ENCODE peak calls at places on chromosomes 1 and 21, in six cellular contexts. D is mesendoderm, I is breast epithelium, J is heart right ventricle, M is brain microvascular endothelial cell, G is neuronal stem cell. R is an unnamed sample.

GRCh38 chr1:210730023-210730422 is 401.3 kb downstream of the HHAT start:
- DNase-seq in I (no peak), M (no peak), D (no peak), G (no peak), J (no peak), R (no peak)

GRCh38 chr1:38699330-38700076 is 160.1 kb downstream of the RRAGC start:
- DNase-seq in I (no peak), J (no peak), M (no peak), D (no peak), G (no peak), R (no peak)

GRCh38 chr1:10814954-10815862 is 18.8 kb upstream of the CASZ1 start:
- DNase-seq in D (no peak), J (no peak), M (no peak), G (no peak), I (no peak), R (no peak)

GRCh38 chr1:234281826-234282489 is 91.3 kb upstream of the COA6 start:
- DNase-seq in J (no peak), M (no peak), I (no peak), D (peak), G (peak), R (peak)

GRCh38 chr1:156245451-156246232 is 2.2 kb downstream of the PAQR6 start:
- DNase-seq in M (no peak), I (no peak), D (no peak), G (no peak), J (no peak), R (peak)

GRCh38 chr1:171188388-171189266 is 3.5 kb downstream of the FMO2 start:
- DNase-seq in M (peak), J (no peak), G (peak), I (peak), D (peak), R (peak)

GRCh38 chr1:34924759-34925555 is 4.5 kb downstream of the DLGAP3 start:
- DNase-seq in D (peak), G (peak), J (peak), I (peak), M (peak), R (peak)

GRCh38 chr1:39360726-39361125 is 130.7 kb upstream of the BMP8A start:
- DNase-seq in G (no peak), D (no peak), M (no peak), I (no peak), J (no peak), R (peak)

GRCh38 chr1:7704214-7705047 is 66.7 kb upstream of the VAMP3 start:
- DNase-seq in M (peak), D (peak), I (peak), J (peak), G (peak), R (peak)

GRCh38 chr1:241605146-241605805 is 34.9 kb downstream of the CHML start:
- DNase-seq in M (no peak), D (peak), G (no peak), I (no peak), J (no peak), R (no peak)

GRCh38 chr21:35400233-35400939 is 351.3 kb upstream of the RUNX1 start:
- DNase-seq in G (peak), I (peak), J (no peak), D (peak), M (peak), R (peak)

GRCh38 chr1:75134939-75135828 is 996 bp downstream of the LHX8 start:
- DNase-seq in J (no peak), M (no peak), I (no peak), G (peak), D (peak), R (peak)

GRCh38 chr1:188355082-188355481 is 1526.3 kb downstream of the PLA2G4A start:
- DNase-seq in I (no peak), M (no peak), J (no peak), G (no peak), D (no peak), R (no peak)

GRCh38 chr1:12052997-12053686 is 10.0 kb upstream of the TNFRSF8 start:
- DNase-seq in M (no peak), G (no peak), J (peak), D (no peak), I (peak), R (no peak)

GRCh38 chr1:182147136-182147815 is 85.8 kb upstream of the ZNF648 start:
- DNase-seq in J (no peak), M (no peak), I (no peak), G (no peak), D (no peak), R (peak)

GRCh38 chr1:19547814-19548213 is 62.5 kb upstream of the CAPZB start:
- DNase-seq in G (no peak), J (no peak), D (no peak), I (no peak), M (no peak), R (no peak)

GRCh38 chr1:239841635-239842034 is 250.0 kb upstream of the FMN2 start:
- DNase-seq in D (no peak), M (no peak), G (no peak), I (no peak), J (no peak), R (no peak)

GRCh38 chr1:202106340-202107284 is 16.1 kb upstream of the GPR37L1 start:
- DNase-seq in M (no peak), I (no peak), J (no peak), D (no peak), G (no peak), R (peak)

DNA sequence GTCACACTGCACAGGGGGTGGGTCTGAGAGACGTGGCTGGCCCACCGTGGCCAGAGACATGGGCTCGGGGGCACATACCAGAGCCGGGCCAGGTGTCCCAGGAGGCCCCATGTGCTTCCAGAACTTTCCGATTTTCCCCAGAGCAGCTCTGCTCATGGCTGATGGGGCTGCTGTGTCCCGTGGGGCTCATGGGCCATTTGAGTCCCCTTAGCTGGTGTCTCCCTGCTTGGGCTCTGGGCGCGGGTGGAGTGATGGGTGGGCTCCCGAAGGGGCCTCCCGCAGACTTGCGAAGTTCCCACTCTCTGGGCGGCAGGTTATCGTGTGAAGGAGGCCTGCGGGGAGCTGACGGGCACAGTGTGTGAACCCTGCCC is 1.8 kb downstream of the TNFRSF14 start:
- DNase-seq in M (no peak), I (no peak), G (no peak), J (no peak), D (no peak), R (no peak)
- H3K27ac ChIP-seq in M (no peak), I (no peak), G (no peak), J (no peak), D (no peak), R (no peak)

DNA sequence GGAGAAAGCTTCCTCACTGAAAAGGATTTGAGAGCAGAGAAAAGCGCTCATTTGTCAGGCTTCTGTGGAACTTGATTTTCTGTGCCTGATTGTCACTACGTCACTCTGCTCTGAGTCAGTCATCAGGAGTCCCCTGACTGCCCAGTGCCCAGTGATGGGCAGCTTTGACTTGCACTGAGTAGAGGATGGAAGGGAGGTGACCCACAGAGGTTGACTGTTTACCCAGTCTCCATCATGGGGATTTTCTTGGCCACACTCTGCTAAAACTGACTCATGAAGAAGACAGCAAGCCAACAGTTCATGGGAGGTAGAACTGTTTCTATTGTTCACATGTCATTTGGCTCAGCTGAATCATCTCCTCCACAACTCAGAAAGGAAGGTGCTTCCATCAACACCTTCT is 82.1 kb upstream of the DUSP10 start:
- DNase-seq in G (no peak), M (peak), J (no peak), D (no peak), I (no peak), R (peak)
- H3K27ac ChIP-seq in G (no peak), M (no peak), J (no peak), D (no peak), I (no peak), R (peak)

DNA sequence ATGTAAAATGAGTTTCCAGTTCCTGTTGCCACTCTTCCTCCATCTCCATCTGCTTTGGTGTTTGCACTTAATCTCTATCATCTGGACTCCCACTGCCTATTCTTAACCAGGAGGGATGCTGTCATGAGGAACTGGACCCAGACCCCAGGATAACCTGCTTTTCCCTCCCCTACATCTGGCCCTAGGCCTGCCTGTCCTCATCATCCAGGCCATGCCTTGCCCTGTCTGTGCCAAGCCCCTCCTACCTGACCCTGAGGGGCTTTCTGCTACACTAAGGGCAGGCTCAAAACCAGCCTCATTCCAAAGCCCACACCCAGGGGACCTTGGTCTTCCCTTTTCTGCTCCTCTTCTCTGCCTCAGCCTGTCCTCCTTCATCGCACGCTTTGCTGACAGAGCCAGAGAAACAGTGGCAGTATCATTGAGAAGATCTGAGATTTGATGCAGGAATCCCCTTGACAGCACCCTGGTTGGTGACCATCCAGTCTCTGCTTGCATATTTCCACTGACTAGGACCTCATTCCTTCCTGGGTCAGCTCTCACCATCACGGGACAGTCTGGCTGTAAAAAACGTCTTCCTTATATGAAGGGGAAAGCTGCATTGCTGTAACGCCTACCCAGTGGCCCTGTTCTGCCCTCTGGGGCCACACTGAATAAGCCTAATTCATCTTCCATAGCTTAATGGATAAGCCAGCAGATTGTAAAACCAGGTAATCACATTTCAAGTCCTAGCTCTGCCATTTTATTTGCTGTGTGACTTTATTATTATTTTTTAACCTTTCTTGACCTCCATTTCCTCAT is 38.8 kb downstream of the PLXNA2 start:
- DNase-seq in I (no peak), M (no peak), J (no peak), D (no peak), G (no peak), R (no peak)
- H3K27ac ChIP-seq in I (no peak), M (peak), J (peak), D (no peak), G (no peak), R (no peak)

GRCh38 chr1:179016694-179017382 is 8.9 kb upstream of the FAM20B start:
- DNase-seq in J (peak), D (no peak), M (peak), I (peak), G (no peak), R (peak)
- H3K27ac ChIP-seq in J (peak), D (no peak), M (no peak), I (peak), G (no peak), R (peak)

GRCh38 chr21:26846036-26846931 is 1.1 kb upstream of the ADAMTS1 start:
- DNase-seq in D (peak), M (peak), G (peak), J (peak), I (peak), R (peak)
- H3K27ac ChIP-seq in D (peak), M (peak), G (peak), J (peak), I (peak), R (peak)

DNA sequence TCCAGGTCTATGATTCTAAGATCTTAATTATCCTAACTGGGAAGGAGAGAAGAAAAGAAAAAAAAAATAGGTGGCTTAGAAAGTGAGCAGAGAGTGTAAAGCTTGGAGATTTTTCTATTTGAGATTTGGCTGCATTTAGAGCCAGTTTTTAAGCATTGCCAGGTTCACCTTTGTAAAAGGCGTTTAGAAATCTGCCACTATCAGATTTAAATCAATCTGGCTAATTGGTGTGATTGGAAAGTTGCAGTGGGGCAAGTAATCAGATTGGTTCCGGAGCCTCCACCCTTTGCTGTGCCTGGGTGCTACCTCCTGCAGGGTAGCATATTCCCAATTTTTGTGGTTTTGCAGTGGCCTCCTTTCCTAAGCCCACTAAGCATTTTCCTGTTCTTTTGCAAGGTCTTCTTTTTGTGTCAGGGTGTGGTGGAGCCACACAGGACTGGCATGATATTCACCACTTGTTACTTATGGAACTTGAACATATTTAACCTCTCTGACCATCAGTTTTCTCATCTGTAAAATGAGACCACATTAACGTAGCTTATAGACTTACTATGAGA is 48.5 kb upstream of the PPP2R5A start:
- DNase-seq in G (no peak), J (no peak), D (no peak), M (no peak), I (no peak), R (no peak)
- H3K27ac ChIP-seq in G (no peak), J (peak), D (no peak), M (no peak), I (no peak), R (no peak)

DNA sequence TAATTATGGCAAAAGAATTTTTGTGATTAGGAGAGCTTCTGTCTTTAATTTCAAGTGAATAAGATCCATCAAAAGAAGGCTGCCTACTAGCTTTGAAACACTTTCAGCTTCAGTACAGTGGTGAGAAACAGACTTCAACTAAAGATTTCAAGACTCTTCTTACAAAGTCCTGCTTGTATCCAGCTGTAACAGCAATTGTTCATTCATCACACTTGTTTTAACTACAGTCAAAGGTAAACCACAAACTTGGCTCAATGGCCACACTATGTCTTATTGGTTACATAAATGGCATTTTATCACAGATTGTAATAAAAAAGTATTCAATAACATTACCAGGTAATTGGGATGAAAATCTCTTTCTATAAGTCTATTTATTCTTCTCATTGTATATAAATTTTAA is 59.2 kb downstream of the WARS2 start:
- DNase-seq in G (no peak), D (no peak), J (no peak), I (no peak), M (peak), R (peak)
- H3K27ac ChIP-seq in G (no peak), D (no peak), J (no peak), I (peak), M (peak), R (peak)

GRCh38 chr1:47617381-47618221 is 179.8 kb downstream of the FOXD2 start:
- DNase-seq in G (no peak), I (no peak), M (no peak), D (no peak), J (no peak), R (no peak)

GRCh38 chr1:47616036-47616435 is 178.2 kb downstream of the FOXD2 start:
- DNase-seq in J (no peak), I (no peak), G (no peak), M (no peak), D (no peak), R (no peak)

GRCh38 chr1:47618830-47619229 is 181.0 kb downstream of the FOXD2 start:
- DNase-seq in G (no peak), M (no peak), I (no peak), D (peak), J (no peak), R (no peak)

GRCh38 chr1:47616906-47617305 is 179.1 kb downstream of the FOXD2 start:
- DNase-seq in I (no peak), M (no peak), D (no peak), G (no peak), J (no peak), R (no peak)

GRCh38 chr1:47618222-47618720 is 180.4 kb downstream of the FOXD2 start:
- DNase-seq in D (no peak), M (no peak), I (no peak), J (no peak), G (no peak), R (no peak)
- H3K27ac ChIP-seq in D (no peak), M (no peak), I (no peak), J (no peak), G (no peak), R (no peak)

DNA sequence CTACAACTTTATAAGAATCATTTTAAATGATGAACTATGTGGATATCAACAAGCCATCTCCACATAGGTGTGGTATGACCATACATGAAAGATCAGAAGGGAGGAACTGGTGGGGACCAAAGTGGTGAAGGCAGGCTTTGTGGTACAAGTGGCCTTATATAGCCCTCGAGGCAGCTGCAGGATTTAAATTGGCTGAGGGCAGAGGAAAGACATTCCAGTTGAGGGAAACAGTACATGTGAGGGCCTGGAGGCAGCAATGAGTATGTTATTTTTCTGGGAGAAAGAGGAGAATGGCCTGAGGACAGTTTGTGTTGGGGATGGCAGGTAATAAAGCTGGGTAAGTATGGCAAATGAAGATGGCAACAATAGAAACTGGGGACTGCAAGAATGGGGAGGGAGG is 17.1 kb downstream of the OSCP1 start:
- DNase-seq in M (no peak), J (no peak), D (no peak), I (no peak), G (no peak), R (no peak)
- H3K27ac ChIP-seq in M (no peak), J (peak), D (no peak), I (no peak), G (no peak), R (no peak)

GRCh38 chr1:218462591-218462990 is 117.5 kb downstream of the TGFB2 start:
- DNase-seq in G (no peak), I (no peak), D (no peak), J (no peak), M (no peak), R (no peak)

GRCh38 chr1:218467101-218467728 is 122.1 kb downstream of the TGFB2 start:
- DNase-seq in J (no peak), M (no peak), D (no peak), G (no peak), I (no peak), R (peak)

GRCh38 chr1:218463194-218464156 is 118.3 kb downstream of the TGFB2 start:
- DNase-seq in D (no peak), G (peak), I (peak), J (peak), M (peak), R (peak)

GRCh38 chr1:218466341-218467010 is 121.3 kb downstream of the TGFB2 start:
- DNase-seq in D (no peak), I (no peak), M (no peak), J (no peak), G (no peak), R (peak)

GRCh38 chr1:218464871-218465270 is 119.7 kb downstream of the TGFB2 start:
- DNase-seq in G (no peak), D (no peak), I (no peak), J (no peak), M (no peak), R (peak)
- H3K27ac ChIP-seq in G (no peak), D (no peak), I (no peak), J (no peak), M (peak), R (peak)